ENCODE peak calls at places on chromosomes 3 and 15, in ten cellular contexts. One of them, this sample, is unnamed.
A peak's percentile ranks its signal among the peaks of the same experiment; 100 is the strongest.

GRCh38 chr15:70559223-70559823 is 204.0 kb downstream of the UACA start:
- DNase-seq in GM12865: peak; percentile 20
- DNase-seq in activated CD8-positive, alpha-beta T cell treated with anti-CD3 and anti-CD28 coated beads for 36 hours: peak; percentile 82
- DNase-seq in Ammon's horn: peak; percentile 40
- DNase-seq in GM12892: no peak
- DNase-seq in activated T-helper 1 cell treated with anti-CD3 and anti-CD28 coated beads, Interleukin-12 subunit alpha, Interleukin-12 subunit beta, Interleukin-2, Interleukin-4 antibody, amounts not matched to agents 30 ng/mL and 10 ng/mL and 1 ng/mL, durations not matched to agents 14 hours and 24 hours and 36 hours: peak; percentile 54
- DNase-seq in NCI-H460: no peak
- DNase-seq in T-cell: peak; percentile 67
- DNase-seq in neural progenitor cell: no peak
- DNase-seq in activated T-helper 9 cell treated with anti-CD3 and anti-CD28 coated beads, Interleukin-2, amount 50 U/mL, for 16 hours: peak; percentile 28
- DNase-seq in this sample: peak; percentile 61

GRCh38 chr3:123244128-123244527 is 42.4 kb downstream of the SEC22A start:
- DNase-seq in Ammon's horn: no peak
- DNase-seq in GM12892: no peak
- DNase-seq in activated T-helper 9 cell treated with anti-CD3 and anti-CD28 coated beads, Interleukin-2, amount 50 U/mL, for 16 hours: no peak
- DNase-seq in activated CD8-positive, alpha-beta T cell treated with anti-CD3 and anti-CD28 coated beads for 36 hours: peak; percentile 4
- DNase-seq in NCI-H460: no peak
- DNase-seq in GM12865: no peak
- DNase-seq in T-cell: peak; percentile 7
- DNase-seq in neural progenitor cell: no peak
- DNase-seq in activated T-helper 1 cell treated with anti-CD3 and anti-CD28 coated beads, Interleukin-12 subunit alpha, Interleukin-12 subunit beta, Interleukin-2, Interleukin-4 antibody, amounts not matched to agents 30 ng/mL and 10 ng/mL and 1 ng/mL, durations not matched to agents 14 hours and 24 hours and 36 hours: no peak
- DNase-seq in this sample: no peak

GRCh38 chr3:131217296-131217741 is 164.3 kb upstream of the NUDT16 start:
- DNase-seq in GM12892: no peak
- DNase-seq in GM12865: no peak
- DNase-seq in Ammon's horn: no peak
- DNase-seq in activated T-helper 9 cell treated with anti-CD3 and anti-CD28 coated beads, Interleukin-2, amount 50 U/mL, for 16 hours: no peak
- DNase-seq in activated T-helper 1 cell treated with anti-CD3 and anti-CD28 coated beads, Interleukin-12 subunit alpha, Interleukin-12 subunit beta, Interleukin-2, Interleukin-4 antibody, amounts not matched to agents 30 ng/mL and 10 ng/mL and 1 ng/mL, durations not matched to agents 14 hours and 24 hours and 36 hours: no peak
- DNase-seq in neural progenitor cell: no peak
- DNase-seq in activated CD8-positive, alpha-beta T cell treated with anti-CD3 and anti-CD28 coated beads for 36 hours: no peak
- DNase-seq in T-cell: no peak
- DNase-seq in NCI-H460: no peak
- DNase-seq in this sample: no peak

GRCh38 chr15:79218588-79219200 is 63.8 kb upstream of the ANKRD34C start:
- DNase-seq in T-cell: no peak
- DNase-seq in activated T-helper 1 cell treated with anti-CD3 and anti-CD28 coated beads, Interleukin-12 subunit alpha, Interleukin-12 subunit beta, Interleukin-2, Interleukin-4 antibody, amounts not matched to agents 30 ng/mL and 10 ng/mL and 1 ng/mL, durations not matched to agents 14 hours and 24 hours and 36 hours: no peak
- DNase-seq in activated CD8-positive, alpha-beta T cell treated with anti-CD3 and anti-CD28 coated beads for 36 hours: no peak
- DNase-seq in GM12892: no peak
- DNase-seq in GM12865: no peak
- DNase-seq in NCI-H460: peak; percentile 9
- DNase-seq in activated T-helper 9 cell treated with anti-CD3 and anti-CD28 coated beads, Interleukin-2, amount 50 U/mL, for 16 hours: no peak
- DNase-seq in neural progenitor cell: no peak
- DNase-seq in Ammon's horn: no peak
- DNase-seq in this sample: peak; percentile 38

GRCh38 chr3:146715176-146715575 is 110.0 kb upstream of the PLSCR5 start:
- DNase-seq in T-cell: no peak
- DNase-seq in NCI-H460: no peak
- DNase-seq in Ammon's horn: no peak
- DNase-seq in GM12892: no peak
- DNase-seq in GM12865: no peak
- DNase-seq in neural progenitor cell: no peak
- DNase-seq in activated T-helper 1 cell treated with anti-CD3 and anti-CD28 coated beads, Interleukin-12 subunit alpha, Interleukin-12 subunit beta, Interleukin-2, Interleukin-4 antibody, amounts not matched to agents 30 ng/mL and 10 ng/mL and 1 ng/mL, durations not matched to agents 14 hours and 24 hours and 36 hours: no peak
- DNase-seq in activated T-helper 9 cell treated with anti-CD3 and anti-CD28 coated beads, Interleukin-2, amount 50 U/mL, for 16 hours: no peak
- DNase-seq in activated CD8-positive, alpha-beta T cell treated with anti-CD3 and anti-CD28 coated beads for 36 hours: no peak
- DNase-seq in this sample: no peak

GRCh38 chr15:80580107-80580506 is 115.0 kb upstream of the ABHD17C start:
- DNase-seq in activated CD8-positive, alpha-beta T cell treated with anti-CD3 and anti-CD28 coated beads for 36 hours: peak; percentile 13
- DNase-seq in GM12892: no peak
- DNase-seq in Ammon's horn: no peak
- DNase-seq in GM12865: no peak
- DNase-seq in T-cell: no peak
- DNase-seq in activated T-helper 1 cell treated with anti-CD3 and anti-CD28 coated beads, Interleukin-12 subunit alpha, Interleukin-12 subunit beta, Interleukin-2, Interleukin-4 antibody, amounts not matched to agents 30 ng/mL and 10 ng/mL and 1 ng/mL, durations not matched to agents 14 hours and 24 hours and 36 hours: no peak
- DNase-seq in activated T-helper 9 cell treated with anti-CD3 and anti-CD28 coated beads, Interleukin-2, amount 50 U/mL, for 16 hours: no peak
- DNase-seq in neural progenitor cell: no peak
- DNase-seq in NCI-H460: no peak
- DNase-seq in this sample: no peak

GRCh38 chr3:143888846-143889245 is 40.6 kb upstream of the SLC9A9 start:
- DNase-seq in GM12865: no peak
- DNase-seq in NCI-H460: no peak
- DNase-seq in neural progenitor cell: no peak
- DNase-seq in GM12892: no peak
- DNase-seq in T-cell: no peak
- DNase-seq in Ammon's horn: no peak
- DNase-seq in activated T-helper 1 cell treated with anti-CD3 and anti-CD28 coated beads, Interleukin-12 subunit alpha, Interleukin-12 subunit beta, Interleukin-2, Interleukin-4 antibody, amounts not matched to agents 30 ng/mL and 10 ng/mL and 1 ng/mL, durations not matched to agents 14 hours and 24 hours and 36 hours: no peak
- DNase-seq in activated CD8-positive, alpha-beta T cell treated with anti-CD3 and anti-CD28 coated beads for 36 hours: no peak
- DNase-seq in activated T-helper 9 cell treated with anti-CD3 and anti-CD28 coated beads, Interleukin-2, amount 50 U/mL, for 16 hours: no peak
- DNase-seq in this sample: no peak

GRCh38 chr3:78751266-78751665 is 1016.5 kb downstream of the ROBO1 start:
- DNase-seq in T-cell: no peak
- DNase-seq in neural progenitor cell: no peak
- DNase-seq in GM12865: no peak
- DNase-seq in GM12892: no peak
- DNase-seq in activated T-helper 9 cell treated with anti-CD3 and anti-CD28 coated beads, Interleukin-2, amount 50 U/mL, for 16 hours: no peak
- DNase-seq in NCI-H460: no peak
- DNase-seq in activated T-helper 1 cell treated with anti-CD3 and anti-CD28 coated beads, Interleukin-12 subunit alpha, Interleukin-12 subunit beta, Interleukin-2, Interleukin-4 antibody, amounts not matched to agents 30 ng/mL and 10 ng/mL and 1 ng/mL, durations not matched to agents 14 hours and 24 hours and 36 hours: no peak
- DNase-seq in activated CD8-positive, alpha-beta T cell treated with anti-CD3 and anti-CD28 coated beads for 36 hours: no peak
- DNase-seq in Ammon's horn: no peak
- DNase-seq in this sample: no peak

GRCh38 chr3:14290631-14291385 is 111.6 kb upstream of the SLC6A6 start:
- DNase-seq in neural progenitor cell: no peak
- DNase-seq in activated T-helper 1 cell treated with anti-CD3 and anti-CD28 coated beads, Interleukin-12 subunit alpha, Interleukin-12 subunit beta, Interleukin-2, Interleukin-4 antibody, amounts not matched to agents 30 ng/mL and 10 ng/mL and 1 ng/mL, durations not matched to agents 14 hours and 24 hours and 36 hours: no peak
- DNase-seq in activated CD8-positive, alpha-beta T cell treated with anti-CD3 and anti-CD28 coated beads for 36 hours: no peak
- DNase-seq in T-cell: no peak
- DNase-seq in GM12892: no peak
- DNase-seq in NCI-H460: no peak
- DNase-seq in Ammon's horn: no peak
- DNase-seq in activated T-helper 9 cell treated with anti-CD3 and anti-CD28 coated beads, Interleukin-2, amount 50 U/mL, for 16 hours: no peak
- DNase-seq in GM12865: no peak
- DNase-seq in this sample: no peak

GRCh38 chr15:67745059-67745993 is 80.0 kb upstream of the SKOR1 start:
- DNase-seq in Ammon's horn: no peak
- DNase-seq in activated T-helper 9 cell treated with anti-CD3 and anti-CD28 coated beads, Interleukin-2, amount 50 U/mL, for 16 hours: no peak
- DNase-seq in activated T-helper 1 cell treated with anti-CD3 and anti-CD28 coated beads, Interleukin-12 subunit alpha, Interleukin-12 subunit beta, Interleukin-2, Interleukin-4 antibody, amounts not matched to agents 30 ng/mL and 10 ng/mL and 1 ng/mL, durations not matched to agents 14 hours and 24 hours and 36 hours: no peak
- DNase-seq in activated CD8-positive, alpha-beta T cell treated with anti-CD3 and anti-CD28 coated beads for 36 hours: no peak
- DNase-seq in GM12892: no peak
- DNase-seq in NCI-H460: peak; percentile 38
- DNase-seq in neural progenitor cell: no peak
- DNase-seq in T-cell: no peak
- DNase-seq in GM12865: no peak
- DNase-seq in this sample: no peak

GRCh38 chr3:148999806-149000205 is 8.5 kb downstream of the GYG1 start:
- DNase-seq in neural progenitor cell: no peak
- DNase-seq in T-cell: no peak
- DNase-seq in activated T-helper 1 cell treated with anti-CD3 and anti-CD28 coated beads, Interleukin-12 subunit alpha, Interleukin-12 subunit beta, Interleukin-2, Interleukin-4 antibody, amounts not matched to agents 30 ng/mL and 10 ng/mL and 1 ng/mL, durations not matched to agents 14 hours and 24 hours and 36 hours: no peak
- DNase-seq in Ammon's horn: no peak
- DNase-seq in activated T-helper 9 cell treated with anti-CD3 and anti-CD28 coated beads, Interleukin-2, amount 50 U/mL, for 16 hours: no peak
- DNase-seq in NCI-H460: no peak
- DNase-seq in GM12865: peak; percentile 72
- DNase-seq in activated CD8-positive, alpha-beta T cell treated with anti-CD3 and anti-CD28 coated beads for 36 hours: no peak
- DNase-seq in GM12892: no peak
- DNase-seq in this sample: no peak

GRCh38 chr3:183211390-183211789 is 41.7 kb upstream of the B3GNT5 start:
- DNase-seq in neural progenitor cell: no peak
- DNase-seq in NCI-H460: no peak
- DNase-seq in activated CD8-positive, alpha-beta T cell treated with anti-CD3 and anti-CD28 coated beads for 36 hours: no peak
- DNase-seq in GM12865: no peak
- DNase-seq in activated T-helper 1 cell treated with anti-CD3 and anti-CD28 coated beads, Interleukin-12 subunit alpha, Interleukin-12 subunit beta, Interleukin-2, Interleukin-4 antibody, amounts not matched to agents 30 ng/mL and 10 ng/mL and 1 ng/mL, durations not matched to agents 14 hours and 24 hours and 36 hours: no peak
- DNase-seq in GM12892: no peak
- DNase-seq in Ammon's horn: peak; percentile 31
- DNase-seq in T-cell: no peak
- DNase-seq in activated T-helper 9 cell treated with anti-CD3 and anti-CD28 coated beads, Interleukin-2, amount 50 U/mL, for 16 hours: no peak
- DNase-seq in this sample: no peak

GRCh38 chr15:57548835-57549234 is 42.9 kb upstream of the MYZAP start:
- DNase-seq in Ammon's horn: no peak
- DNase-seq in GM12865: no peak
- DNase-seq in activated T-helper 9 cell treated with anti-CD3 and anti-CD28 coated beads, Interleukin-2, amount 50 U/mL, for 16 hours: no peak
- DNase-seq in activated T-helper 1 cell treated with anti-CD3 and anti-CD28 coated beads, Interleukin-12 subunit alpha, Interleukin-12 subunit beta, Interleukin-2, Interleukin-4 antibody, amounts not matched to agents 30 ng/mL and 10 ng/mL and 1 ng/mL, durations not matched to agents 14 hours and 24 hours and 36 hours: no peak
- DNase-seq in activated CD8-positive, alpha-beta T cell treated with anti-CD3 and anti-CD28 coated beads for 36 hours: no peak
- DNase-seq in neural progenitor cell: no peak
- DNase-seq in T-cell: no peak
- DNase-seq in NCI-H460: no peak
- DNase-seq in GM12892: no peak
- DNase-seq in this sample: no peak

GRCh38 chr3:71168961-71169411 is 414.5 kb downstream of the FOXP1 start:
- DNase-seq in activated T-helper 9 cell treated with anti-CD3 and anti-CD28 coated beads, Interleukin-2, amount 50 U/mL, for 16 hours: no peak
- DNase-seq in NCI-H460: no peak
- DNase-seq in activated CD8-positive, alpha-beta T cell treated with anti-CD3 and anti-CD28 coated beads for 36 hours: no peak
- DNase-seq in GM12865: no peak
- DNase-seq in activated T-helper 1 cell treated with anti-CD3 and anti-CD28 coated beads, Interleukin-12 subunit alpha, Interleukin-12 subunit beta, Interleukin-2, Interleukin-4 antibody, amounts not matched to agents 30 ng/mL and 10 ng/mL and 1 ng/mL, durations not matched to agents 14 hours and 24 hours and 36 hours: no peak
- DNase-seq in T-cell: no peak
- DNase-seq in Ammon's horn: peak; percentile 8
- DNase-seq in GM12892: no peak
- DNase-seq in neural progenitor cell: peak; percentile 14
- DNase-seq in this sample: peak; percentile 54

GRCh38 chr3:127734754-127735473 is 62.2 kb downstream of the ABTB1 start:
- DNase-seq in GM12892: no peak
- DNase-seq in NCI-H460: peak; percentile 76
- DNase-seq in activated T-helper 9 cell treated with anti-CD3 and anti-CD28 coated beads, Interleukin-2, amount 50 U/mL, for 16 hours: no peak
- DNase-seq in T-cell: no peak
- DNase-seq in neural progenitor cell: no peak
- DNase-seq in activated T-helper 1 cell treated with anti-CD3 and anti-CD28 coated beads, Interleukin-12 subunit alpha, Interleukin-12 subunit beta, Interleukin-2, Interleukin-4 antibody, amounts not matched to agents 30 ng/mL and 10 ng/mL and 1 ng/mL, durations not matched to agents 14 hours and 24 hours and 36 hours: no peak
- DNase-seq in Ammon's horn: peak; percentile 75
- DNase-seq in GM12865: peak; percentile 43
- DNase-seq in activated CD8-positive, alpha-beta T cell treated with anti-CD3 and anti-CD28 coated beads for 36 hours: no peak
- DNase-seq in this sample: no peak

GRCh38 chr15:73530649-73531048 is 87.7 kb downstream of the REC114 start:
- DNase-seq in GM12865: no peak
- DNase-seq in T-cell: no peak
- DNase-seq in GM12892: no peak
- DNase-seq in Ammon's horn: no peak
- DNase-seq in neural progenitor cell: no peak
- DNase-seq in activated T-helper 9 cell treated with anti-CD3 and anti-CD28 coated beads, Interleukin-2, amount 50 U/mL, for 16 hours: no peak
- DNase-seq in activated CD8-positive, alpha-beta T cell treated with anti-CD3 and anti-CD28 coated beads for 36 hours: no peak
- DNase-seq in activated T-helper 1 cell treated with anti-CD3 and anti-CD28 coated beads, Interleukin-12 subunit alpha, Interleukin-12 subunit beta, Interleukin-2, Interleukin-4 antibody, amounts not matched to agents 30 ng/mL and 10 ng/mL and 1 ng/mL, durations not matched to agents 14 hours and 24 hours and 36 hours: no peak
- DNase-seq in NCI-H460: no peak
- DNase-seq in this sample: no peak

GRCh38 chr15:92079047-92079446 is 225.5 kb downstream of the SLCO3A1 start:
- DNase-seq in activated CD8-positive, alpha-beta T cell treated with anti-CD3 and anti-CD28 coated beads for 36 hours: peak; percentile 61
- DNase-seq in GM12892: no peak
- DNase-seq in activated T-helper 1 cell treated with anti-CD3 and anti-CD28 coated beads, Interleukin-12 subunit alpha, Interleukin-12 subunit beta, Interleukin-2, Interleukin-4 antibody, amounts not matched to agents 30 ng/mL and 10 ng/mL and 1 ng/mL, durations not matched to agents 14 hours and 24 hours and 36 hours: no peak
- DNase-seq in neural progenitor cell: peak; percentile 34
- DNase-seq in activated T-helper 9 cell treated with anti-CD3 and anti-CD28 coated beads, Interleukin-2, amount 50 U/mL, for 16 hours: no peak
- DNase-seq in GM12865: peak; percentile 54
- DNase-seq in NCI-H460: no peak
- DNase-seq in T-cell: no peak
- DNase-seq in Ammon's horn: no peak
- DNase-seq in this sample: peak; percentile 37

GRCh38 chr15:80620141-80620540 is 75.0 kb upstream of the ABHD17C start:
- DNase-seq in activated T-helper 9 cell treated with anti-CD3 and anti-CD28 coated beads, Interleukin-2, amount 50 U/mL, for 16 hours: no peak
- DNase-seq in GM12892: no peak
- DNase-seq in NCI-H460: no peak
- DNase-seq in neural progenitor cell: no peak
- DNase-seq in Ammon's horn: no peak
- DNase-seq in T-cell: no peak
- DNase-seq in GM12865: no peak
- DNase-seq in activated CD8-positive, alpha-beta T cell treated with anti-CD3 and anti-CD28 coated beads for 36 hours: no peak
- DNase-seq in activated T-helper 1 cell treated with anti-CD3 and anti-CD28 coated beads, Interleukin-12 subunit alpha, Interleukin-12 subunit beta, Interleukin-2, Interleukin-4 antibody, amounts not matched to agents 30 ng/mL and 10 ng/mL and 1 ng/mL, durations not matched to agents 14 hours and 24 hours and 36 hours: no peak
- DNase-seq in this sample: no peak

GRCh38 chr15:39504812-39505211 is 76.1 kb upstream of the THBS1 start:
- DNase-seq in activated T-helper 9 cell treated with anti-CD3 and anti-CD28 coated beads, Interleukin-2, amount 50 U/mL, for 16 hours: no peak
- DNase-seq in NCI-H460: no peak
- DNase-seq in Ammon's horn: no peak
- DNase-seq in T-cell: no peak
- DNase-seq in GM12892: no peak
- DNase-seq in GM12865: no peak
- DNase-seq in activated T-helper 1 cell treated with anti-CD3 and anti-CD28 coated beads, Interleukin-12 subunit alpha, Interleukin-12 subunit beta, Interleukin-2, Interleukin-4 antibody, amounts not matched to agents 30 ng/mL and 10 ng/mL and 1 ng/mL, durations not matched to agents 14 hours and 24 hours and 36 hours: no peak
- DNase-seq in neural progenitor cell: no peak
- DNase-seq in activated CD8-positive, alpha-beta T cell treated with anti-CD3 and anti-CD28 coated beads for 36 hours: no peak
- DNase-seq in this sample: no peak

GRCh38 chr15:77784361-77785292 is 151.9 kb upstream of the LINGO1 start:
- DNase-seq in activated T-helper 9 cell treated with anti-CD3 and anti-CD28 coated beads, Interleukin-2, amount 50 U/mL, for 16 hours: no peak
- DNase-seq in neural progenitor cell: peak; percentile 66
- DNase-seq in activated CD8-positive, alpha-beta T cell treated with anti-CD3 and anti-CD28 coated beads for 36 hours: peak; percentile 61
- DNase-seq in activated T-helper 1 cell treated with anti-CD3 and anti-CD28 coated beads, Interleukin-12 subunit alpha, Interleukin-12 subunit beta, Interleukin-2, Interleukin-4 antibody, amounts not matched to agents 30 ng/mL and 10 ng/mL and 1 ng/mL, durations not matched to agents 14 hours and 24 hours and 36 hours: no peak
- DNase-seq in GM12865: peak; percentile 18
- DNase-seq in NCI-H460: peak; percentile 29
- DNase-seq in Ammon's horn: no peak
- DNase-seq in GM12892: peak; percentile 58
- DNase-seq in T-cell: no peak
- DNase-seq in this sample: peak; percentile 62